ENCODE peak calls at places on chromosomes 12 and 14, in seven cellular contexts. D is transverse colon, E is ovary, S is body of pancreas, W is stomach, P is heart left ventricle, C is IMR-90. H is an unnamed sample. For H3K36me3 and H3K27me3, the result is how much of the 10 kb centered on the place peaks cover.

GRCh38 chr14:99415496-99416281 is 65.0 kb downstream of the SETD3 start:
- DNase-seq in D (peak), E (no peak), S (peak), W (peak), P (no peak), C (peak), H (no peak)

GRCh38 chr14:77598366-77599050 is 17.9 kb downstream of the SPTLC2 start:
- DNase-seq in D (peak), E (no peak), S (no peak), W (no peak), P (no peak), C (no peak), H (no peak)

GRCh38 chr12:10941916-10942607 is 3.0 kb upstream of the TAS2R14 start:
- DNase-seq in D (no peak), E (no peak), S (no peak), W (no peak), P (no peak), C (no peak), H (no peak)

GRCh38 chr12:104094284-104094683 is 30.0 kb downstream of the HCFC2 start:
- DNase-seq in D (no peak), E (no peak), S (no peak), W (no peak), P (no peak), C (peak), H (no peak)

GRCh38 chr14:22099942-22100763 is 426.5 kb upstream of the OR4E1 start:
- DNase-seq in D (peak), E (peak), S (peak), W (peak), P (peak), C (peak), H (no peak)

GRCh38 chr14:33229269-33229924 is 290.7 kb downstream of the NPAS3 start:
- DNase-seq in D (no peak), E (no peak), S (no peak), W (no peak), P (no peak), C (no peak), H (no peak)

GRCh38 chr12:96056646-96057455 is 21.5 kb upstream of the LTA4H start:
- DNase-seq in D (no peak), E (no peak), S (no peak), W (no peak), P (no peak), C (no peak), H (no peak)

GRCh38 chr14:75831455-75831854 is 150.3 kb downstream of the TGFB3 start:
- DNase-seq in D (peak), E (peak), S (peak), W (peak), P (peak), C (peak), H (no peak)

GRCh38 chr14:105636935-105637334 is 110.6 kb downstream of the TMEM121 start:
- DNase-seq in D (no peak), E (no peak), S (no peak), W (no peak), P (no peak), C (no peak), H (no peak)

GRCh38 chr14:53849549-53849948 is 107.1 kb downstream of the BMP4 start:
- DNase-seq in D (no peak), E (no peak), S (no peak), W (no peak), P (no peak), C (no peak), H (peak)
- TF ChIP-seq POLR2A in D (no peak), E (no peak), S (no peak), W (no peak), P (no peak), C (no peak), H (no peak)

GRCh38 chr14:52876311-52876710 is 74.5 kb downstream of the FERMT2 start:
- DNase-seq in D (no peak), E (no peak), S (no peak), W (no peak), P (no peak), C (peak), H (no peak)
- H3K36me3 ChIP-seq in D (under half), E (under half), S (under half), W (half or more), P (half or more), C (under half), H (half or more)

DNA sequence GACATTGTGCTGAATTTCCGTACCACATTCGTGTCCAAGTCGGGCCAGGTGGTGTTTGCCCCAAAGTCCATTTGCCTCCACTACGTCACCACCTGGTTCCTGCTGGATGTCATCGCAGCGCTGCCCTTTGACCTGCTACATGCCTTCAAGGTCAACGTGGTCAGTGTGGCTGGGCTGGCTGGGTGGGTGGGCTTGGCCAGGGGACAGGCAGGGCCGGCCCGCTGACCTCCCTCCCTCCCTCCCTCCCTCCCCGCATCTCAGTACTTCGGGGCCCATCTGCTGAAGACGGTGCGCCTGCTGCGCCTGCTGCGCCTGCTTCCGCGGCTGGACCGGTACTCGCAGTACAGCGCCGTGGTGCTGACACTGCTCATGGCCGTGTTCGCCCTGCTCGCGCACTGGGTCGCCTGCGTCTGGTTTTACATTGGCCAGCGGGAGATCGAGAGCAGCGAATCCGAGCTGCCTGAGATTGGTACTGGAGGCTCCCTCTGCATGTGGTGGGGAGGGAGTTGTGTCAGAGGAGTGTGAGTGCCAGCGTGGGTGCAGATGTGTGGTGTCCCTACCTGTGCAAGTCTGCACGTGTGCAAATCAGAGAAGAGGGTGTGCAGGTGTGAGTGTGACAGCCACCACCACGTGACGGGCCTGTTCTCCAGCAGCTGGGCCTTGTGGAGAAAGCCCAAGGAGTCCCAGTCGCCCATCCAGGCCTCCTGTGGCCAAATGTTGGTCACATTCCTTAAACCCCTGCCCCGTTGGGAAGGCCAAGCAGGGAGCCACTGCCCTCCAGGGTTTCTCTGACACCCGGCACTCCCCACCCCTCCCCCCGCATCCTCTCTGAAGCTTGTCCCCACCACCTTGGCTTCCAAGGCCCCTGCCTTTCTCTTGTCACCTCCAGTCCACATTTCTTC is 5.3 kb downstream of the KCNH3 start:
- DNase-seq in D (no peak), E (no peak), S (no peak), W (no peak), P (no peak), C (no peak), H (no peak)
- H3K27me3 ChIP-seq in D (half or more), E (under half), S (under half), W (half or more), P (under half), C (half or more), H (under half)

GRCh38 chr12:34016361-34016760 is 5.9 kb upstream of the ALG10 start:
- DNase-seq in D (no peak), E (no peak), S (no peak), W (no peak), P (no peak), C (no peak), H (no peak)

DNA sequence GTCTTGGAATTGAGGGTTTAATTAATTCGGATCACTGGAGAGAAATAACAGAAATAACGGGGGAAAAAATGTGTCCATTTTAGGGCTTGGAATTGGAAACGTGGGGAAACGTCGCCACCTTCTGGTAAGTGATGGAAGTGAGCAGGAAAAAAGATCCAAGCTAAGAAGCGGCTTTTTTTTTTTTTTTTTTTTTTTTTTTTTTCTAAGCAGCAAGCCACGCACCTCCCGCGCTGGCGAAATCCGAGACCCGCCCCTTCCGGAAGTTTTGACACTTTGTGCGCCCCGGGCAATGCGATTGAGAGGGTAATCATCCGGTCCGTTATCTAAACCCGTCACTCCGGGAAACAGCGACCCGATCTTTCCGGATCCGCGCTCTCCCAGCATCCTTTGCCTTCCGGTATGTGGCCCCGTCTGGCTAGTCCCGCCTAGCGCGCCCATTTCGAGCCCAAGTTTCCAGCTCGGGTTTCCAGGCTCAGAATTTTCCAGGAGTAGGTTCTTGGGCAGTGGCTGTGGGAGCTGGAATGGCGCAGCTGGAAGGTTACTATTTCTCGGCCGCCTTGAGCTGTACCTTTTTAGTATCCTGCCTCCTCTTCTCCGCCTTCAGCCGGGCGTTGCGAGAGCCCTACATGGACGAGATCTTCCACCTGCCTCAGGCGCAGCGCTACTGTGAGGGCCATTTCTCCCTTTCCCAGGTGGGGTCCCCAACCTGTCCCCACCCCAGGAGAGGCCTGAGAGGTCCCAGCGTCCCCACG is at the start of gene ALG10:
- DNase-seq in D (peak), E (peak), S (peak), W (peak), P (peak), C (peak), H (peak)
- TF ChIP-seq POLR2A in D (peak), E (peak), S (peak), W (no peak), P (no peak), C (peak), H (no peak)

GRCh38 chr12:56718167-56718566 is 6.9 kb downstream of the NACA start:
- DNase-seq in D (no peak), E (no peak), S (no peak), W (no peak), P (no peak), C (no peak), H (no peak)
- H3K36me3 ChIP-seq in D (under half), E (under half), S (under half), W (half or more), P (half or more), C (half or more), H (half or more)

GRCh38 chr14:100845341-100845740 is 19.4 kb downstream of the MEG3 start:
- DNase-seq in D (no peak), E (no peak), S (no peak), W (no peak), P (peak), C (no peak), H (no peak)
- H3K27me3 ChIP-seq in D (under half), E (under half), S (under half), W (under half), P (under half), C (under half), H (under half)

DNA sequence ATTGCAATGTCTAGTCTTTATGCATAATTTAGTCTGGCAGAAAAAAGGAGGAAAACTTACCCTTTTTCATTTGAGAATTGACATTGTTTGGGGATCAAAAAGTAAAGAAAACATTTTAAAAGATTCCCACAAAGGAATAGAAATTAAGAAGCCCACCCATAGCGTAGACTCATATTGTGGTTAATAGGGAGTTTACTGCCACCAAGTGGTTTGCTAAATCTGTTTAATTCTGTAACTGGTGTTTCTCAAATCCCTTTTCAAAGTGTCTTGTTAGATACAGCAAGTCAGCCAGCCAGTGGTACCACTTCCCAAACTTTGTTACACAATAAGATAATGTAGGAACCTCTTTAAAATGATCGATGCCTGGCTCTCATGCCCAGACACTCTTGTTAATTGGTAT is 180.3 kb downstream of the IPO8 start:
- DNase-seq in D (no peak), E (no peak), S (no peak), W (no peak), P (no peak), C (no peak), H (no peak)
- TF ChIP-seq POLR2A in D (no peak), E (no peak), S (no peak), W (no peak), P (no peak), C (no peak), H (no peak)